ENCODE peak calls at places on chromosomes 3 and 15, in ten cellular contexts. I is EH; F is stimulated activated CD8-positive, alpha-beta memory T cell treated with anti-CD3 and anti-CD28 coated beads, Interleukin-15, amount 100 ng/mL, for 24 hours; Y is memory B cell; K is PC-3; J is HTR-8/SVneo; G is PC-9; Z is SW480; R is fibroblast of the conjunctiva; M is erythroblast. W is an unnamed sample.

GRCh38 chr3:144096016-144096415 is 124.4 kb downstream of the DIPK2A start:
- DNase-seq in I (no peak), K (peak; percentile 51), M (no peak), Z (no peak), Y (no peak), F (no peak), G (no peak), R (no peak), J (no peak), W (no peak)

GRCh38 chr3:195250473-195251251 is 20.3 kb downstream of the XXYLT1 start:
- DNase-seq in Z (no peak), I (no peak), J (no peak), G (no peak), Y (no peak), F (no peak), K (no peak), R (peak; percentile 32), M (peak; percentile 12), W (no peak)

GRCh38 chr3:51977449-51978142 is 2.7 kb downstream of the ABHD14A start:
- DNase-seq in K (no peak), Y (no peak), Z (no peak), F (no peak), M (no peak), R (no peak), G (no peak), J (no peak), I (no peak), W (no peak)

GRCh38 chr3:123344175-123344908 is 104.5 kb downstream of the ADCY5 start:
- DNase-seq in F (no peak), I (peak; percentile 74), G (no peak), R (no peak), J (peak; percentile 65), Z (no peak), M (no peak), K (no peak), Y (no peak), W (peak; percentile 21)

GRCh38 chr15:48112242-48112641 is 8.5 kb upstream of the SLC24A5 start:
- DNase-seq in Z (peak; percentile 17), R (no peak), J (peak; percentile 7), K (peak; percentile 51), Y (no peak), I (peak; percentile 29), F (no peak), M (peak; percentile 17), G (no peak), W (no peak)

GRCh38 chr15:40929730-40930429 is 740 bp downstream of the DLL4 start:
- DNase-seq in Y (no peak), F (no peak), J (no peak), M (peak; percentile 32), Z (no peak), G (no peak), R (no peak), I (peak; percentile 66), K (peak; percentile 51), W (no peak)

GRCh38 chr15:73265536-73266153 is 103.1 kb downstream of the HCN4 start:
- DNase-seq in K (peak; percentile 56), I (peak; percentile 56), Z (peak; percentile 49), F (no peak), R (peak; percentile 26), M (peak; percentile 61), Y (peak; percentile 48), J (peak; percentile 85), G (peak; percentile 16), W (no peak)

GRCh38 chr3:14289590-14290453 is 111.2 kb downstream of the LSM3 start:
- DNase-seq in K (peak; percentile 62), Z (peak; percentile 90), M (no peak), I (peak; percentile 91), Y (no peak), R (peak; percentile 42), F (no peak), G (no peak), J (peak; percentile 80), W (no peak)

GRCh38 chr15:66681395-66681794 is 20.6 kb upstream of the SMAD6 start:
- DNase-seq in Y (no peak), F (no peak), J (no peak), I (no peak), G (no peak), K (no peak), R (no peak), M (peak; percentile 24), Z (no peak), W (no peak)

GRCh38 chr3:151580592-151580991 is 119.7 kb upstream of the IGSF10 start:
- DNase-seq in J (peak; percentile 74), Y (no peak), G (no peak), R (peak; percentile 56), Z (peak; percentile 35), F (no peak), K (no peak), M (no peak), I (peak; percentile 77), W (no peak)

GRCh38 chr3:195760345-195760983 is 39.7 kb downstream of the MUC20 start:
- DNase-seq in G (no peak), R (no peak), K (no peak), I (no peak), Y (no peak), Z (no peak), M (no peak), F (no peak), J (no peak), W (no peak)

GRCh38 chr15:50049871-50050270 is 69.2 kb downstream of the ATP8B4 start:
- DNase-seq in I (peak; percentile 86), Y (no peak), F (no peak), K (peak; percentile 26), M (no peak), Z (no peak), G (no peak), J (no peak), R (no peak), W (no peak)

GRCh38 chr15:88440021-88440420 is 27.2 kb downstream of the MRPL46 start:
- DNase-seq in M (no peak), J (peak; percentile 13), G (no peak), I (peak; percentile 67), R (no peak), Y (no peak), K (peak; percentile 58), F (no peak), Z (peak; percentile 10), W (no peak)

GRCh38 chr3:7876741-7877297 is 624.8 kb upstream of the LMCD1 start:
- DNase-seq in I (no peak), Y (no peak), Z (peak; percentile 77), G (no peak), M (no peak), F (no peak), K (no peak), R (no peak), J (no peak), W (peak; percentile 12)

GRCh38 chr3:188860147-188860546 is 311.6 kb upstream of the TPRG1 start:
- DNase-seq in Z (no peak), K (peak; percentile 20), R (no peak), G (no peak), Y (no peak), J (no peak), F (no peak), I (no peak), M (no peak), W (no peak)

GRCh38 chr3:64801856-64802255 is 114.1 kb upstream of the ADAMTS9 start:
- DNase-seq in J (no peak), K (no peak), Y (no peak), G (no peak), I (no peak), Z (no peak), R (no peak), M (peak; percentile 6), F (no peak), W (no peak)

GRCh38 chr3:41881233-41881821 is 80.6 kb downstream of the ULK4 start:
- DNase-seq in I (peak; percentile 53), Y (peak; percentile 46), Z (peak; percentile 58), K (peak; percentile 73), J (peak; percentile 15), G (peak; percentile 13), R (peak; percentile 22), F (no peak), M (peak; percentile 70), W (no peak)

GRCh38 chr15:62730825-62731224 is 311.7 kb upstream of the TPM1 start:
- DNase-seq in R (no peak), I (no peak), Z (no peak), M (no peak), F (no peak), Y (no peak), G (no peak), K (no peak), J (no peak), W (no peak)

GRCh38 chr15:63476229-63476632 is 28.2 kb upstream of the USP3 start:
- DNase-seq in M (no peak), J (peak; percentile 74), K (peak; percentile 68), Z (peak; percentile 69), Y (no peak), R (peak; percentile 89), I (peak; percentile 97), F (no peak), G (no peak), W (peak; percentile 46)

GRCh38 chr15:81155375-81156218 is 21.5 kb downstream of the CFAP161 start:
- DNase-seq in I (peak; percentile 60), M (peak; percentile 58), Z (peak; percentile 62), K (peak; percentile 62), Y (no peak), R (peak; percentile 75), F (no peak), J (peak; percentile 28), G (no peak), W (no peak)

GRCh38 chr3:64676831-64677230 is 11.0 kb downstream of the ADAMTS9 start:
- DNase-seq in K (no peak), Z (no peak), G (no peak), J (no peak), F (no peak), I (no peak), R (no peak), M (no peak), Y (no peak), W (no peak)

GRCh38 chr15:78850926-78851600 is 21.6 kb upstream of the MORF4L1 start:
- DNase-seq in K (no peak), Z (no peak), Y (no peak), G (no peak), R (no peak), I (no peak), J (no peak), M (no peak), F (no peak), W (no peak)

GRCh38 chr3:16369885-16370284 is 104.9 kb downstream of the OXNAD1 start:
- DNase-seq in I (no peak), F (no peak), M (no peak), Z (no peak), J (no peak), K (no peak), Y (no peak), R (no peak), G (no peak), W (no peak)

GRCh38 chr15:80429964-80430363 is 25.8 kb downstream of the ARNT2 start:
- DNase-seq in R (no peak), I (no peak), Z (no peak), F (no peak), J (no peak), M (no peak), K (no peak), G (no peak), Y (no peak), W (no peak)

GRCh38 chr3:57956119-57956832 is 51.9 kb upstream of the FLNB start:
- DNase-seq in I (peak; percentile 92), G (no peak), J (no peak), K (peak; percentile 91), M (no peak), F (no peak), R (no peak), Z (no peak), Y (no peak), W (peak; percentile 41)

GRCh38 chr3:168096210-168096795 is 579 bp upstream of the GOLIM4 start:
- DNase-seq in J (peak; percentile 67), G (peak; percentile 72), K (peak; percentile 87), M (no peak), R (peak; percentile 73), Z (peak; percentile 98), I (peak; percentile 92), Y (no peak), F (no peak), W (peak; percentile 79)